ENCODE peak calls at places on chromosomes 5 and 9, in ten cellular contexts. U, H, J, S, L, B, F, O, Z and V are unnamed samples.
A peak's percentile ranks its signal among the peaks of the same experiment; 100 is the strongest.

GRCh38 chr5:176541338-176542134 is 4.3 kb upstream of the RNF44 start:
- DNase-seq in F (peak; percentile 80), B (peak; percentile 67), Z (peak; percentile 82), J (peak; percentile 62), S (no peak), H (peak; percentile 75), U (no peak), O (no peak), L (peak; percentile 85), V (peak; percentile 78)

GRCh38 chr9:70000481-70000880 is 43.2 kb upstream of the MAMDC2 start:
- DNase-seq in H (no peak), F (no peak), Z (no peak), S (no peak), U (no peak), J (no peak), B (no peak), O (no peak), L (no peak), V (no peak)

GRCh38 chr5:56527174-56527573 is 288.2 kb upstream of the MAP3K1 start:
- DNase-seq in O (no peak), U (no peak), B (no peak), F (peak; percentile 90), Z (no peak), S (no peak), H (no peak), L (no peak), J (no peak), V (no peak)

GRCh38 chr9:82891321-82891720 is 171.6 kb downstream of the RASEF start:
- DNase-seq in U (no peak), L (no peak), S (no peak), Z (no peak), B (no peak), J (no peak), O (no peak), F (peak; percentile 30), H (no peak), V (no peak)

GRCh38 chr9:33170464-33171156 is 3.5 kb upstream of the B4GALT1 start:
- DNase-seq in S (no peak), B (peak; percentile 80), L (peak; percentile 35), F (no peak), U (no peak), O (no peak), H (peak; percentile 38), J (peak; percentile 44), Z (peak; percentile 57), V (no peak)

GRCh38 chr9:114300153-114300845 is 22.6 kb upstream of the ORM1 start:
- DNase-seq in Z (no peak), O (no peak), H (peak; percentile 10), U (no peak), J (no peak), F (no peak), S (no peak), L (no peak), B (no peak), V (no peak)

GRCh38 chr5:87151547-87151946 is 116.1 kb upstream of the RASA1 start:
- DNase-seq in L (no peak), J (no peak), U (no peak), H (no peak), Z (no peak), F (peak; percentile 93), B (no peak), O (peak; percentile 86), S (no peak), V (no peak)

GRCh38 chr9:94160594-94161501 is 76.6 kb downstream of the PTPDC1 start:
- DNase-seq in H (no peak), L (peak; percentile 30), F (no peak), U (no peak), O (no peak), J (no peak), S (no peak), Z (no peak), B (no peak), V (no peak)

GRCh38 chr5:64569880-64570279 is 64.1 kb downstream of the RGS7BP start:
- DNase-seq in U (no peak), H (no peak), J (no peak), F (peak; percentile 21), S (no peak), L (no peak), Z (no peak), B (no peak), O (no peak), V (no peak)

GRCh38 chr5:126814721-126815404 is 37.9 kb downstream of the LMNB1 start:
- DNase-seq in F (peak; percentile 62), S (no peak), Z (no peak), U (no peak), H (no peak), B (no peak), J (no peak), O (no peak), L (no peak), V (no peak)

GRCh38 chr9:126472931-126473330 is 140.8 kb upstream of the LMX1B start:
- DNase-seq in B (no peak), F (no peak), S (no peak), J (no peak), U (no peak), O (no peak), Z (no peak), H (no peak), L (no peak), V (peak; percentile 78)

GRCh38 chr9:114287001-114287762 is 35.7 kb upstream of the ORM1 start:
- DNase-seq in B (peak; percentile 13), F (no peak), J (no peak), H (no peak), O (no peak), S (no peak), Z (no peak), L (no peak), U (no peak), V (no peak)

GRCh38 chr5:142869883-142870282 is 99.7 kb downstream of the ARHGAP26 start:
- DNase-seq in L (no peak), U (no peak), J (no peak), B (peak; percentile 68), Z (peak; percentile 58), F (no peak), S (no peak), H (peak; percentile 51), O (no peak), V (no peak)

GRCh38 chr9:136728548-136729123 is 14.1 kb downstream of the LCN10 start:
- DNase-seq in F (no peak), U (no peak), H (no peak), Z (no peak), S (no peak), B (no peak), L (peak; percentile 32), O (no peak), J (peak; percentile 75), V (no peak)

GRCh38 chr5:138139776-138140080 is 500 bp upstream of the NME5 start:
- DNase-seq in F (no peak), L (no peak), H (no peak), U (no peak), J (no peak), O (no peak), S (no peak), Z (no peak), B (no peak), V (no peak)

GRCh38 chr9:129102791-129103594 is 7.6 kb downstream of the CRAT start:
- DNase-seq in S (no peak), H (peak; percentile 63), Z (peak; percentile 54), J (peak; percentile 79), U (peak; percentile 85), O (peak; percentile 4), L (peak; percentile 63), F (peak; percentile 59), B (peak; percentile 66), V (peak; percentile 32)

GRCh38 chr5:142857405-142857804 is 87.2 kb downstream of the ARHGAP26 start:
- DNase-seq in F (no peak), B (no peak), L (no peak), Z (no peak), S (no peak), H (no peak), J (no peak), U (peak; percentile 28), O (no peak), V (no peak)

GRCh38 chr9:859251-859650 is 17.8 kb downstream of the DMRT1 start:
- DNase-seq in U (no peak), L (peak; percentile 76), B (no peak), J (no peak), F (no peak), H (no peak), Z (no peak), S (no peak), O (no peak), V (no peak)

GRCh38 chr5:53490747-53491146 is 10.3 kb downstream of the FST start:
- DNase-seq in Z (no peak), U (no peak), S (no peak), L (no peak), J (no peak), O (peak; percentile 84), H (no peak), B (no peak), F (peak; percentile 92), V (no peak)
- H3K4me3 ChIP-seq in Z (no peak overlapping the region), U (no peak overlapping the region), S (no peak overlapping the region), L (no peak overlapping the region), J (no peak overlapping the region), O (no peak overlapping the region), H (no peak overlapping the region), B (no peak overlapping the region), F (no peak overlapping the region), V (no peak overlapping the region)

GRCh38 chr5:31235381-31235780 is 41.9 kb downstream of the CDH6 start:
- DNase-seq in J (no peak), Z (no peak), B (no peak), S (no peak), U (no peak), H (no peak), L (peak; percentile 5), O (no peak), F (no peak), V (no peak)
- H3K4me3 ChIP-seq in J (no peak overlapping the region), Z (no peak overlapping the region), B (no peak overlapping the region), S (no peak overlapping the region), U (no peak overlapping the region), H (no peak overlapping the region), L (no peak overlapping the region), O (no peak overlapping the region), F (no peak overlapping the region), V (no peak overlapping the region)

DNA sequence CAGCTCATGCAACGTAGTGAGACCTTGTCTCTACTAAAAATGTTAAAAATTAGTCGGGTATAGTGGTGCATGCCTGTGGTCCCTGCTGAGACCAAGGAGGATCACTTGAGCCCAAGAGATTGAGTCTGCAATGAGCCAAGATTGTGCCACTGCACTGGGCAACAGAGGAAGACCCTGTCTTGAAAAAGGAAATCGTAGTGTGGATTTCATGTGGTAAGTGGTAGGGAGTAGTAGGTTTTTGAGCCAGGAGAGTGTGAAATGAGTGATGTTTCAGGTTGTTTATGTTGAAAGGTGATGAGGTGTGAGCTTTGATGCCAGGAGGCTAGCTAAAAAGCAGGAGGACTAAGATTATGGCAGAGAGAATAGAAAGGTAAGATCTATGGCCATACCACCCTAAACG is 5.9 kb downstream of the MATR3 start:
- DNase-seq in O (no peak), J (no peak), S (no peak), H (no peak), U (no peak), Z (no peak), B (no peak), F (no peak), L (no peak), V (no peak)
- H3K4me3 ChIP-seq in O (no peak overlapping the region), J (no peak overlapping the region), S (no peak overlapping the region), H (no peak overlapping the region), U (no peak overlapping the region), Z (no peak overlapping the region), B (no peak overlapping the region), F (no peak overlapping the region), L (no peak overlapping the region), V (no peak overlapping the region)

DNA sequence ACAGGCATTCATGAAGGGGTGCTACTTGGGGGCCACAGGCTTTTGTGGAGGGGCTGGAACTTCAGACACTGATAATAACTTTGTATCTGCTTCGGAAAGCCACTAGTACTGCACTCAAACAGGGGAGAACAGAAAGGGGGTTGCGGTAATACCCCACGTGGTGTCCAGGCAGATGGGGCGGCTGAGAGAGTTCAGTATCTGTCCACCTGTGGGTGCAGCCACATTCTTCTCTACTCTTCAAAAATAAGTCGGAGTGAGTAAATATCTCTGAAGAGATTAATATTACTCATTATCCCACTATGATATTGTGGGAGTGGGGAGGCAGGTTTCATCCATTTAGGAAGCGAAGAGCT is 102.1 kb upstream of the SSBP2 start:
- DNase-seq in H (no peak), U (no peak), Z (no peak), O (no peak), J (peak; percentile 14), S (no peak), F (no peak), B (no peak), L (peak; percentile 48), V (no peak)
- H3K4me3 ChIP-seq in H (no peak overlapping the region), U (no peak overlapping the region), Z (no peak overlapping the region), O (no peak overlapping the region), J (peak overlapping the region; percentile 46), S (no peak overlapping the region), F (no peak overlapping the region), B (peak overlapping the region; percentile 56), L (peak overlapping the region; percentile 82), V (peak overlapping the region; percentile 71)